ENCODE peak calls at places on chromosomes 12 and 14, in seven cellular contexts. One of them, this sample, is unnamed.

GRCh38 chr12:20985399-20985798 is 145.6 kb upstream of the SLCO1B1 start:
- DNase-seq in fibroblast of mammary gland: no peak
- DNase-seq in NT2/D1: no peak
- DNase-seq in lower lobe of right lung: no peak
- DNase-seq in fibroblast of the aortic adventitia: no peak
- DNase-seq in upper lobe of right lung: no peak
- DNase-seq in esophagus squamous epithelium: no peak
- DNase-seq in this sample: no peak

GRCh38 chr12:74689071-74689655 is 151.5 kb downstream of the ATXN7L3B start:
- DNase-seq in fibroblast of mammary gland: peak; percentile 70
- DNase-seq in NT2/D1: peak; percentile 30
- DNase-seq in lower lobe of right lung: no peak
- DNase-seq in fibroblast of the aortic adventitia: peak; percentile 81
- DNase-seq in upper lobe of right lung: no peak
- DNase-seq in esophagus squamous epithelium: no peak
- DNase-seq in this sample: no peak

GRCh38 chr14:102671410-102671809 is 79.0 kb downstream of the RCOR1 start:
- DNase-seq in fibroblast of mammary gland: no peak
- DNase-seq in NT2/D1: no peak
- DNase-seq in lower lobe of right lung: no peak
- DNase-seq in fibroblast of the aortic adventitia: no peak
- DNase-seq in upper lobe of right lung: no peak
- DNase-seq in esophagus squamous epithelium: no peak
- DNase-seq in this sample: no peak

GRCh38 chr12:100391856-100392255 is 35.0 kb downstream of the SLC17A8 start:
- DNase-seq in fibroblast of mammary gland: peak; percentile 25
- DNase-seq in NT2/D1: no peak
- DNase-seq in lower lobe of right lung: no peak
- DNase-seq in fibroblast of the aortic adventitia: no peak
- DNase-seq in upper lobe of right lung: no peak
- DNase-seq in esophagus squamous epithelium: no peak
- DNase-seq in this sample: no peak

GRCh38 chr14:71566276-71566675 is 366.0 kb upstream of the RGS6 start:
- DNase-seq in fibroblast of mammary gland: no peak
- DNase-seq in NT2/D1: no peak
- DNase-seq in lower lobe of right lung: no peak
- DNase-seq in fibroblast of the aortic adventitia: no peak
- DNase-seq in upper lobe of right lung: no peak
- DNase-seq in esophagus squamous epithelium: no peak
- DNase-seq in this sample: no peak

GRCh38 chr14:96986701-96987474 is 189.7 kb downstream of the VRK1 start:
- DNase-seq in fibroblast of mammary gland: no peak
- DNase-seq in NT2/D1: no peak
- DNase-seq in lower lobe of right lung: no peak
- DNase-seq in fibroblast of the aortic adventitia: no peak
- DNase-seq in upper lobe of right lung: no peak
- DNase-seq in esophagus squamous epithelium: no peak
- DNase-seq in this sample: no peak

GRCh38 chr12:59660148-59660547 is 64.3 kb downstream of the SLC16A7 start:
- DNase-seq in fibroblast of mammary gland: peak; percentile 15
- DNase-seq in NT2/D1: no peak
- DNase-seq in lower lobe of right lung: no peak
- DNase-seq in fibroblast of the aortic adventitia: no peak
- DNase-seq in upper lobe of right lung: no peak
- DNase-seq in esophagus squamous epithelium: no peak
- DNase-seq in this sample: no peak

GRCh38 chr12:45298721-45299120 is 82.8 kb downstream of the ANO6 start:
- DNase-seq in fibroblast of mammary gland: no peak
- DNase-seq in NT2/D1: no peak
- DNase-seq in lower lobe of right lung: no peak
- DNase-seq in fibroblast of the aortic adventitia: peak; percentile 61
- DNase-seq in upper lobe of right lung: no peak
- DNase-seq in esophagus squamous epithelium: no peak
- DNase-seq in this sample: no peak

GRCh38 chr12:122615780-122616179 is 87.4 kb downstream of the HCAR2 start:
- DNase-seq in fibroblast of mammary gland: no peak
- DNase-seq in NT2/D1: no peak
- DNase-seq in lower lobe of right lung: no peak
- DNase-seq in fibroblast of the aortic adventitia: no peak
- DNase-seq in upper lobe of right lung: no peak
- DNase-seq in esophagus squamous epithelium: no peak
- DNase-seq in this sample: no peak

GRCh38 chr12:5442251-5443006 is 10.5 kb downstream of the NTF3 start:
- DNase-seq in fibroblast of mammary gland: peak; percentile 37
- DNase-seq in NT2/D1: no peak
- DNase-seq in lower lobe of right lung: no peak
- DNase-seq in fibroblast of the aortic adventitia: peak; percentile 66
- DNase-seq in upper lobe of right lung: no peak
- DNase-seq in esophagus squamous epithelium: no peak
- DNase-seq in this sample: no peak
- H3K4me3 ChIP-seq in fibroblast of mammary gland: no peak overlapping the region
- H3K4me3 ChIP-seq in NT2/D1: no peak overlapping the region
- H3K4me3 ChIP-seq in lower lobe of right lung: no peak overlapping the region
- H3K4me3 ChIP-seq in fibroblast of the aortic adventitia: no peak overlapping the region
- H3K4me3 ChIP-seq in upper lobe of right lung: no peak overlapping the region
- H3K4me3 ChIP-seq in esophagus squamous epithelium: no peak overlapping the region
- H3K4me3 ChIP-seq in this sample: no peak overlapping the region

GRCh38 chr12:85836716-85837100 is 499 bp upstream of the RASSF9 start:
- DNase-seq in fibroblast of mammary gland: no peak
- DNase-seq in NT2/D1: no peak
- DNase-seq in lower lobe of right lung: peak; percentile 28
- DNase-seq in fibroblast of the aortic adventitia: no peak
- DNase-seq in upper lobe of right lung: no peak
- DNase-seq in esophagus squamous epithelium: no peak
- DNase-seq in this sample: peak; percentile 45
- H3K4me3 ChIP-seq in fibroblast of mammary gland: no peak overlapping the region
- H3K4me3 ChIP-seq in NT2/D1: no peak overlapping the region
- H3K4me3 ChIP-seq in lower lobe of right lung: peak overlapping the region; percentile 55
- H3K4me3 ChIP-seq in fibroblast of the aortic adventitia: peak overlapping the region; percentile 68
- H3K4me3 ChIP-seq in upper lobe of right lung: peak overlapping the region; percentile 59
- H3K4me3 ChIP-seq in esophagus squamous epithelium: no peak overlapping the region
- H3K4me3 ChIP-seq in this sample: no peak overlapping the region

DNA sequence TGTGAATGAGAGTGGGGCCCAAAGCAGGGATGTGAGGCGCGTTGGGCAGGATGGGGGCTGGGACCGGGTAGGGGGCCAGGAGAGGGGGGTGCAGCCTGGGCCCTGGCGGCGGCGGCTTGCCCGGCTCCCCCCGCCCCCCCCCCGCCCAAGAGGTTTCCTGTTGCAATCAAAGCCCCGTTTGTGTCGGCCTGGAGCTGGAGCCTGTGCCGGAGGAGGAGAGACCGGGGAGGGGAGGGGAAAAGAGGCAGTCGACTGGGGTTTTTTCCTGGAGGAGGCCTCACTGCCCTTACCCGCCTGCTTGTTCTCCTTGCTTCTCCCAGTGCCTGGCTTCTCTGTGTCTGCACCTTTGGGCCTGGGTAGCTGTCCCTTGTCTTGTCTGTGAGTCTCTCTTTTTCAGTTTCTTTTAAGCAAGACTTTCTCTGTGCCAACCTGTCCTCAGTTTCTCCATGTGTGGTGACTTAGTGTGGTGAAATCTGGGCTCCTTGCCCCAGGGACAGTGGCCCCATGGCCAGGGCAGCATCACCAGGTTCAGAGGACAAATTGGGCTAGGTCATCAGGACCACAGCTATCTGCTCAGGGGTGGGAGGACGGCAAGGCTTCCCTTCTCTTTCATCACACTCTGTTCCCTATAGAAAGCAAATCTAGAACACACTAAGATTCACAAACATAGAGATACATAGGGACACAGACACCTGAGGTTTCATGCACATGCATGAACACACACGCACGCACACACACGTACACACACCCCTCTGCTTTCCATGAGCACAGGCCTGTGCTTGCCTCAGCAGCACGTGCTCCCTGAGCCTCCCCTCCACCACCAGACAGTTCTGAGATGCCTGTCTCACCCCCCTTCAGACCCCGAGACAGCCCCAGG is 8.4 kb downstream of the RARG start:
- DNase-seq in fibroblast of mammary gland: peak; percentile 40
- DNase-seq in NT2/D1: no peak
- DNase-seq in lower lobe of right lung: peak; percentile 58
- DNase-seq in fibroblast of the aortic adventitia: peak; percentile 61
- DNase-seq in upper lobe of right lung: no peak
- DNase-seq in esophagus squamous epithelium: no peak
- DNase-seq in this sample: peak; percentile 54
- H3K4me3 ChIP-seq in fibroblast of mammary gland: no peak overlapping the region
- H3K4me3 ChIP-seq in NT2/D1: no peak overlapping the region
- H3K4me3 ChIP-seq in lower lobe of right lung: no peak overlapping the region
- H3K4me3 ChIP-seq in fibroblast of the aortic adventitia: no peak overlapping the region
- H3K4me3 ChIP-seq in upper lobe of right lung: no peak overlapping the region
- H3K4me3 ChIP-seq in esophagus squamous epithelium: no peak overlapping the region
- H3K4me3 ChIP-seq in this sample: no peak overlapping the region

DNA sequence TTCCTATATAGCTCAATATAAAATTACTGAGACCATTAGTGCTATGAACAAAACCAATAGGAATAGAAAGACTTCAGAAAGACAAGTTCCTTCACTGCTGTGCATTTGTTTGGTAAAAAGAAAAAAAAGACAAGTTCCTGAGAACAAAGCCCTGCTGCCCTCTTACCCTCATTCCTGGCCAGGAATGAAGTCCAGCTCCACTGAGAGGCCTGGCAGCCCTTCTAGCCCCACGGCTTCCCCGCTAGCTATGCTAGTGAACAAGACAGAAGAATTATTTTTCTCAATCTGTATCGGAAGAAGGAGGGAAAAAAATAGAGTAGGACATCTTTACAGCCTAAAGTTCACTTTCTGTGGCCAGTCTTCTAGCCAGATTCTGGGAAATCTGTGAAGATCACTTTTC is 1.6 kb downstream of the MFAP5 start:
- DNase-seq in fibroblast of mammary gland: peak; percentile 19
- DNase-seq in NT2/D1: no peak
- DNase-seq in lower lobe of right lung: no peak
- DNase-seq in fibroblast of the aortic adventitia: peak; percentile 69
- DNase-seq in upper lobe of right lung: no peak
- DNase-seq in esophagus squamous epithelium: no peak
- DNase-seq in this sample: no peak
- H3K4me3 ChIP-seq in fibroblast of mammary gland: no peak overlapping the region
- H3K4me3 ChIP-seq in NT2/D1: no peak overlapping the region
- H3K4me3 ChIP-seq in lower lobe of right lung: no peak overlapping the region
- H3K4me3 ChIP-seq in fibroblast of the aortic adventitia: peak overlapping the region; percentile 82
- H3K4me3 ChIP-seq in upper lobe of right lung: no peak overlapping the region
- H3K4me3 ChIP-seq in esophagus squamous epithelium: no peak overlapping the region
- H3K4me3 ChIP-seq in this sample: no peak overlapping the region

DNA sequence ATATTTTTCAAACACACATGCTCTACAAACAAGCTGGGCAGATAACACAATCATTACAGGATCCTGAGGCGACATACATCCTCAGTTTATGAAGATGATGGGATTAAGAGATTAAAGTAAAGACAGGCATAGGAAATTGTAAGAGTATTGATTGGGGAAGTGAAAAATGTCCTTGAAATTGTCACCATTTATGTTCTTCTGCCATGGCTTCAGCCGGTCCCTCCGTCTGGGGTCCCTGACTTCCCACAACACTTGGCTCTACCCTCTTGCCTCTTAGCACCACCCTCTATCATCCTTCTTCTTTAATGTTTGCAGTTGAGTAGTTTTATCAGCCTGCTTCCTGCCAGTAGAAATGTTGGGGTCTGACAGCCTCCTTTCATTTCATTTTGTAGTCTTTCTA is 244.4 kb downstream of the DAD1 start:
- DNase-seq in fibroblast of mammary gland: no peak
- DNase-seq in NT2/D1: no peak
- DNase-seq in lower lobe of right lung: no peak
- DNase-seq in fibroblast of the aortic adventitia: no peak
- DNase-seq in upper lobe of right lung: no peak
- DNase-seq in esophagus squamous epithelium: no peak
- DNase-seq in this sample: no peak
- H3K4me3 ChIP-seq in fibroblast of mammary gland: no peak overlapping the region
- H3K4me3 ChIP-seq in NT2/D1: no peak overlapping the region
- H3K4me3 ChIP-seq in lower lobe of right lung: no peak overlapping the region
- H3K4me3 ChIP-seq in fibroblast of the aortic adventitia: no peak overlapping the region
- H3K4me3 ChIP-seq in upper lobe of right lung: no peak overlapping the region
- H3K4me3 ChIP-seq in esophagus squamous epithelium: no peak overlapping the region
- H3K4me3 ChIP-seq in this sample: no peak overlapping the region

GRCh38 chr14:30180219-30180618 is 252.6 kb upstream of the PRKD1 start:
- DNase-seq in fibroblast of mammary gland: peak; percentile 69
- DNase-seq in NT2/D1: no peak
- DNase-seq in lower lobe of right lung: no peak
- DNase-seq in fibroblast of the aortic adventitia: peak; percentile 75
- DNase-seq in upper lobe of right lung: no peak
- DNase-seq in esophagus squamous epithelium: no peak
- DNase-seq in this sample: no peak
- H3K4me3 ChIP-seq in fibroblast of mammary gland: no peak overlapping the region
- H3K4me3 ChIP-seq in NT2/D1: no peak overlapping the region
- H3K4me3 ChIP-seq in lower lobe of right lung: no peak overlapping the region
- H3K4me3 ChIP-seq in fibroblast of the aortic adventitia: no peak overlapping the region
- H3K4me3 ChIP-seq in upper lobe of right lung: no peak overlapping the region
- H3K4me3 ChIP-seq in esophagus squamous epithelium: no peak overlapping the region
- H3K4me3 ChIP-seq in this sample: no peak overlapping the region

GRCh38 chr14:65382586-65382985 is 29.9 kb upstream of the FUT8 start:
- DNase-seq in fibroblast of mammary gland: no peak
- DNase-seq in NT2/D1: no peak
- DNase-seq in lower lobe of right lung: no peak
- DNase-seq in fibroblast of the aortic adventitia: no peak
- DNase-seq in upper lobe of right lung: no peak
- DNase-seq in esophagus squamous epithelium: no peak
- DNase-seq in this sample: no peak

GRCh38 chr14:65387628-65388027 is 24.9 kb upstream of the FUT8 start:
- DNase-seq in fibroblast of mammary gland: no peak
- DNase-seq in NT2/D1: no peak
- DNase-seq in lower lobe of right lung: no peak
- DNase-seq in fibroblast of the aortic adventitia: no peak
- DNase-seq in upper lobe of right lung: no peak
- DNase-seq in esophagus squamous epithelium: no peak
- DNase-seq in this sample: no peak

GRCh38 chr14:65392296-65392695 is 20.2 kb upstream of the FUT8 start:
- DNase-seq in fibroblast of mammary gland: no peak
- DNase-seq in NT2/D1: no peak
- DNase-seq in lower lobe of right lung: no peak
- DNase-seq in fibroblast of the aortic adventitia: no peak
- DNase-seq in upper lobe of right lung: no peak
- DNase-seq in esophagus squamous epithelium: no peak
- DNase-seq in this sample: no peak

DNA sequence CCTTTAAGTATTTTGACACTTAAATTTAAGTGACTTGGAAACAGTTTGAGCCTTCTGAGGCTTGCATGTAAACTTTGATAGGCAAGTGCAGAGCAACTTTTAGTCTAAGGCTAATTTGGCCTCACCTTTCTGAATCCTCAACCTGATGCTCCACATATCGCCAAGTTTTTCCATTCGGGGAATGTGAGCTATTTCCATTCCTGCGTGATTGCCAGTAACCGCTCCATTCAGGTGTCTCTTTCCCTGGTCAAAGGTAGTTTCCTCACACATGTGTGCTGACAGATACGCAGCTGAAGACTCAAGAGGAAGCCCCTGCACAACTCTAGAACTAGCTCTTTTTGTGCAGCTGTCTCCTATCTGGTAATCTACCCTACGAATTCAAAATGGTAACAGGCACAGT is 25.4 kb upstream of the FUT8 start:
- DNase-seq in fibroblast of mammary gland: no peak
- DNase-seq in NT2/D1: no peak
- DNase-seq in lower lobe of right lung: no peak
- DNase-seq in fibroblast of the aortic adventitia: no peak
- DNase-seq in upper lobe of right lung: no peak
- DNase-seq in esophagus squamous epithelium: no peak
- DNase-seq in this sample: no peak
- H3K4me3 ChIP-seq in fibroblast of mammary gland: no peak overlapping the region
- H3K4me3 ChIP-seq in NT2/D1: no peak overlapping the region
- H3K4me3 ChIP-seq in lower lobe of right lung: no peak overlapping the region
- H3K4me3 ChIP-seq in fibroblast of the aortic adventitia: no peak overlapping the region
- H3K4me3 ChIP-seq in upper lobe of right lung: no peak overlapping the region
- H3K4me3 ChIP-seq in esophagus squamous epithelium: no peak overlapping the region
- H3K4me3 ChIP-seq in this sample: no peak overlapping the region